ENCODE peak calls at places on chromosomes 11 and 22, in five cellular contexts. P, D, Q, E and V are unnamed samples.

GRCh38 chr22:29787371-29787980 is 20.3 kb downstream of the UQCR10 start:
- DNase-seq in P (no peak), D (no peak), Q (no peak), E (no peak), V (no peak)

GRCh38 chr11:42251984-42252383 is 792.5 kb upstream of the LRRC4C start:
- DNase-seq in P (no peak), D (no peak), Q (no peak), E (no peak), V (no peak)

GRCh38 chr11:36447514-36447913 is 62.6 kb downstream of the TRAF6 start:
- DNase-seq in P (no peak), D (no peak), Q (no peak), E (no peak), V (no peak)

GRCh38 chr11:62923634-62924411 is 2.7 kb upstream of the CHRM1 start:
- DNase-seq in P (no peak), D (no peak), Q (no peak), E (no peak), V (no peak)

GRCh38 chr11:2790581-2790925 is 90.8 kb upstream of the KCNQ1OT1 start:
- DNase-seq in P (no peak), D (peak), Q (no peak), E (peak), V (no peak)

GRCh38 chr11:65353900-65354264 is 669 bp upstream of the TIGD3 start:
- DNase-seq in P (no peak), D (no peak), Q (no peak), E (no peak), V (no peak)

GRCh38 chr11:624705-625635 is at the start of gene CDHR5:
- DNase-seq in P (no peak), D (peak), Q (no peak), E (no peak), V (no peak)

GRCh38 chr11:79466411-79466810 is 25.6 kb upstream of the TENM4 start:
- DNase-seq in P (no peak), D (no peak), Q (no peak), E (no peak), V (no peak)

GRCh38 chr22:46469701-46470100 is 67.7 kb downstream of the CELSR1 start:
- DNase-seq in P (no peak), D (no peak), Q (no peak), E (no peak), V (no peak)

GRCh38 chr11:34960277-34960676 is 43.9 kb downstream of the PDHX start:
- DNase-seq in P (no peak), D (no peak), Q (no peak), E (no peak), V (no peak)

GRCh38 chr22:28771195-28771791 is 1.2 kb upstream of the CCDC117 start:
- DNase-seq in P (no peak), D (no peak), Q (no peak), E (no peak), V (no peak)

GRCh38 chr11:126311464-126312291 is 7.8 kb downstream of the DCPS start:
- DNase-seq in P (no peak), D (no peak), Q (no peak), E (peak), V (no peak)

GRCh38 chr11:46597609-46598219 is 3.9 kb upstream of the AMBRA1 start:
- DNase-seq in P (no peak), D (no peak), Q (no peak), E (no peak), V (no peak)

GRCh38 chr11:106344392-106344791 is 266.9 kb downstream of the AASDHPPT start:
- DNase-seq in P (no peak), D (no peak), Q (no peak), E (no peak), V (no peak)

GRCh38 chr11:73975479-73975757 is 7.2 kb downstream of the UCP2 start:
- DNase-seq in P (no peak), D (no peak), Q (no peak), E (peak), V (no peak)

GRCh38 chr11:117201906-117202305 is 2.7 kb downstream of the TAGLN start:
- DNase-seq in P (no peak), D (no peak), Q (no peak), E (no peak), V (no peak)

GRCh38 chr11:12163181-12163841 is 52.9 kb downstream of the MICAL2 start:
- DNase-seq in P (no peak), D (no peak), Q (no peak), E (peak), V (no peak)

GRCh38 chr11:129528296-129528695 is 152.6 kb downstream of the BARX2 start:
- DNase-seq in P (no peak), D (no peak), Q (no peak), E (no peak), V (no peak)

GRCh38 chr22:49853981-49854791 is 542 bp downstream of the ZBED4 start:
- DNase-seq in P (no peak), D (peak), Q (no peak), E (no peak), V (no peak)

GRCh38 chr11:70650075-70650909 is 252.0 kb downstream of the CTTN start:
- DNase-seq in P (peak), D (peak), Q (peak), E (no peak), V (peak)

GRCh38 chr22:49512471-49512870 is 315.2 kb downstream of the BRD1 start:
- DNase-seq in P (no peak), D (no peak), Q (no peak), E (no peak), V (no peak)

GRCh38 chr11:35798423-35798822 is 135.8 kb downstream of the TRIM44 start:
- DNase-seq in P (no peak), D (no peak), Q (no peak), E (no peak), V (no peak)

GRCh38 chr11:69075421-69076128 is 26.8 kb downstream of the TPCN2 start:
- DNase-seq in P (no peak), D (peak), Q (no peak), E (peak), V (peak)

GRCh38 chr11:123300874-123301695 is 106.0 kb upstream of the CLMP start:
- DNase-seq in P (no peak), D (no peak), Q (no peak), E (no peak), V (no peak)

GRCh38 chr11:123304828-123305530 is 109.9 kb upstream of the CLMP start:
- DNase-seq in P (no peak), D (no peak), Q (no peak), E (no peak), V (no peak)

GRCh38 chr11:123303924-123304323 is 108.9 kb upstream of the CLMP start:
- DNase-seq in P (no peak), D (no peak), Q (no peak), E (no peak), V (no peak)

GRCh38 chr11:123301696-123302400 is 106.8 kb upstream of the CLMP start:
- DNase-seq in P (peak), D (peak), Q (peak), E (peak), V (no peak)

GRCh38 chr11:123302751-123303195 is 107.7 kb upstream of the CLMP start:
- DNase-seq in P (no peak), D (no peak), Q (no peak), E (no peak), V (no peak)
- TF ChIP-seq CTCF in P (no peak), D (no peak), Q (no peak), E (no peak), V (no peak)

DNA sequence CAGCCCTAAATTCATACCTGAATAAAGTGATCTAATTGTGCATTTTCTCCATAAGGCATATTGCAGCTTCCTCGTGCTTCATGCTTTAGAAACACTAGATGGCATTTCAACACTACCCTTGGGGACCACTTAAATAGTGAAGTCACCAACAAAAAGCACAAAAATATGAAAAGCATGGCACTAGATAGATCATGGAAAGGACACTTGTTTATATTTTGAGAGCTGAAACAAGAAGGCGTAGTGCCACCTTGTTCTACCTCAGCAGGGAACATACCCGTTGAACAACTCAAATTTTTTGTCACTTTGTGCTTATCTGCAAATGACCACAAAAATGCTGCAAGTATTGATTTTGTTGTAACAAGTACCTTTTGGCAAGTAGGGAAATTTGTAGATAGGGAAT is 8.6 kb downstream of the TBCEL start:
- DNase-seq in P (no peak), D (no peak), Q (no peak), E (no peak), V (no peak)
- TF ChIP-seq CTCF in P (no peak), D (no peak), Q (no peak), E (no peak), V (no peak)

DNA sequence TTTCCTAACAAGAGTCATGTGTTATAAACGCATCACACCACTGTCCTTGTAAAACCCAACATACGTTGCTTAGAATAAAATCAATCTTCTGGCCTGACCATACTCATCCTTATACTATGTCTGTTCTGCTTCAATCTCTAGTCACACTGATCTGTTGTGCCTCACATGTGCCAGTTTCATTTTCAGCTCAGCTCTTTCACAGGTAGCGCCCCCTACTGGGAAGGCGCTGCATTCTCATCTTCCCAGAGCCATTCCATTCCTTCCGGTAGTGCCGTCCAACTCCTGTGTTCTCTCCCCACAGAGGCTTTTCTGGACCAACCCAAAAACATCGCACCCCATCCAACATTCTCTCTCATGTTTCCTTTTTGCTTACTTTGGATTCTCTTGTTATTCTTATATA is 22.2 kb downstream of the CASP5 start:
- DNase-seq in P (no peak), D (no peak), Q (peak), E (no peak), V (no peak)
- TF ChIP-seq CTCF in P (no peak), D (no peak), Q (peak), E (no peak), V (no peak)

GRCh38 chr11:6604081-6604626 is 580 bp downstream of the ILK start:
- DNase-seq in P (peak), D (peak), Q (peak), E (peak), V (no peak)
- TF ChIP-seq CTCF in P (no peak), D (no peak), Q (no peak), E (no peak), V (no peak)

GRCh38 chr11:104876324-104876723 is 21.9 kb downstream of the CASP12 start:
- DNase-seq in P (no peak), D (no peak), Q (no peak), E (no peak), V (no peak)

GRCh38 chr11:104876838-104877500 is 21.3 kb downstream of the CASP12 start:
- DNase-seq in P (no peak), D (no peak), Q (no peak), E (no peak), V (no peak)

GRCh38 chr11:104883342-104883741 is 14.9 kb downstream of the CASP12 start:
- DNase-seq in P (no peak), D (no peak), Q (no peak), E (no peak), V (no peak)

GRCh38 chr11:104881117-104881794 is 17.0 kb downstream of the CASP12 start:
- DNase-seq in P (no peak), D (no peak), Q (no peak), E (no peak), V (no peak)

DNA sequence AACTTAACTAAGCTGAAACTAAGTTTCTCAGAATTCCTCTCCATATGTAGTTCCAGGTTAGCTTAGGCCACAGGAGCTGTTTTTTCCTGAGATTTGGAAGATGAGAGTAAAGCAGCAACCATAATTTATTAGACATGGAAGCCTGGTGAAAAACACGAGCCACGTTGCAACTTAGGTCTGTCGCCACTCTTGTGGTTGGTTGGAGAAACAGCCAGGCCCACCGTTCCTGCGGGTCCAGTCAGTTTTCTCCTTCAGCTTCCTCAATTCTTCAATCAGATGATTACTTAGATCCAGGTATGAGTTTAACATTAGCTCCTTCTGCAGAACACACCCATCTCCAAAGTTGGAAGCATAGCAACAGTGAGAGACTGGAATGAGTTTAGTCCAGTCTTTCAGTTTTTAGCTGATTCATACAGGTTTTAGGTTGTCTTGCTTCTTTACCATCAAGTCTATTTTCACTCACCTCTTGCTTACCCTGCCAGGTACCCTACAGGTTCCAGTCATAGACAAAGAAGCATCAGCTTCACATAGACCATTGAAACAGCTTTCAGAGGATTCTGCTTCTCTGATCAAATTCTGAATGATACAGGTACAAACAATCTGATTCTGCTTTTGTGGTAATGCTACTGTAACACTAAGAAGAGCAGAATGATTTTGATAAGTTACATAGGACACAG is 18.6 kb downstream of the CASP12 start:
- DNase-seq in P (no peak), D (no peak), Q (no peak), E (no peak), V (no peak)
- TF ChIP-seq CTCF in P (no peak), D (no peak), Q (no peak), E (no peak), V (no peak)

DNA sequence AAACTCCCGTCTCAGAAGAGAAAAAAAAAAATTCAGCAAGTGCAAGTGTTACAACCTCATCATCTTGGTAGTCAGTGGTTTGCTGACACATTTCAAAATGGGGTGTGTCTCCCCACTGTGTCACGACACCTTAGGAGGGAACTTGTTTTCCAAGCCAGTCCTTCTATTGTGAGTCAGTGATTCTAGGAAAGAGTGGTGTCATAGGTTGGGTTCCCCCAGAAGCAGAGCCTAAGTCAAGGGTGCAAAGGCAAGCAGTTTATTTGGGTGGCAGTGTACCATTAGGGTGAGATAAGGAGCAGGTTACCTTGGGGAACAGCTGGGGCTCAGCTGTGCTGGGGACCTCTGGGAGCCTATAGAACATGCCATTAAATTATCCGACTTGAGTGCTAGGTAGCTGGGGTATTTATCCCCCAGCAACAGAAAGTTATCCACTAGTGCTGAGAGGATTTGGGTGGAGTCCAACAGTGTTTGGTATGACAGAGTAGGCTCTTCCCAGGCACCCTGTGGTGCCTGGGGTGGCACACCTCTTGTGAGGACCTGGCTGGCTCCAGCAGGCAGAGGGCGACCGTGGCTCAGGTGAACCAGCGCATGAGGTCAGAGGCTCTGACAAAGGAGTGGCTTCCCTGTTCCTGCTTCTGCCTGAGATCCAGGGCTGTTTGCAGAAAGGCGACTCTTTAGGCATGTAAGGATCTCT is 41.7 kb downstream of the KIAA1671 start:
- DNase-seq in P (no peak), D (no peak), Q (no peak), E (no peak), V (no peak)
- TF ChIP-seq CTCF in P (peak), D (no peak), Q (no peak), E (no peak), V (no peak)

GRCh38 chr11:4991066-4991465 is 3.6 kb upstream of the OR51L1 start:
- DNase-seq in P (no peak), D (no peak), Q (no peak), E (no peak), V (no peak)
- TF ChIP-seq CTCF in P (no peak), D (no peak), Q (no peak), E (no peak), V (no peak)